ENCODE peak calls at places on chromosomes 3 and 15, in eight cellular contexts. One of them, this sample, is unnamed.

GRCh38 chr3:132657869-132658747 is 1.5 kb downstream of the ACAD11 start:
- DNase-seq in mesothelial cell of epicardium: no peak
- DNase-seq in H9: no peak
- DNase-seq in type B pancreatic cell: no peak
- DNase-seq in nephron progenitor cell: no peak
- DNase-seq in GM12865: no peak
- DNase-seq in left ventricle myocardium inferior: no peak
- DNase-seq in RWPE1: no peak
- DNase-seq in this sample: no peak

GRCh38 chr3:30523366-30523765 is 83.0 kb upstream of the TGFBR2 start:
- DNase-seq in mesothelial cell of epicardium: no peak
- DNase-seq in GM12865: no peak
- DNase-seq in nephron progenitor cell: no peak
- DNase-seq in type B pancreatic cell: no peak
- DNase-seq in H9: no peak
- DNase-seq in RWPE1: no peak
- DNase-seq in left ventricle myocardium inferior: no peak
- DNase-seq in this sample: no peak

GRCh38 chr3:69032137-69032536 is 18.7 kb upstream of the EOGT start:
- DNase-seq in left ventricle myocardium inferior: no peak
- DNase-seq in RWPE1: no peak
- DNase-seq in nephron progenitor cell: no peak
- DNase-seq in mesothelial cell of epicardium: no peak
- DNase-seq in H9: no peak
- DNase-seq in GM12865: no peak
- DNase-seq in type B pancreatic cell: no peak
- DNase-seq in this sample: no peak

GRCh38 chr3:127373701-127374625 is 86.1 kb upstream of the PRR20G start:
- DNase-seq in GM12865: peak
- DNase-seq in mesothelial cell of epicardium: no peak
- DNase-seq in nephron progenitor cell: peak
- DNase-seq in left ventricle myocardium inferior: peak
- DNase-seq in type B pancreatic cell: no peak
- DNase-seq in H9: peak
- DNase-seq in RWPE1: no peak
- DNase-seq in this sample: no peak

GRCh38 chr15:95718441-95718840 is 612.1 kb upstream of the NR2F2 start:
- DNase-seq in left ventricle myocardium inferior: peak
- DNase-seq in RWPE1: no peak
- DNase-seq in mesothelial cell of epicardium: no peak
- DNase-seq in nephron progenitor cell: no peak
- DNase-seq in H9: no peak
- DNase-seq in type B pancreatic cell: no peak
- DNase-seq in GM12865: no peak
- DNase-seq in this sample: no peak

GRCh38 chr3:123329636-123330340 is 119.1 kb downstream of the ADCY5 start:
- DNase-seq in mesothelial cell of epicardium: no peak
- DNase-seq in type B pancreatic cell: no peak
- DNase-seq in GM12865: no peak
- DNase-seq in H9: no peak
- DNase-seq in left ventricle myocardium inferior: peak
- DNase-seq in RWPE1: no peak
- DNase-seq in nephron progenitor cell: no peak
- DNase-seq in this sample: no peak

GRCh38 chr3:13878711-13879101 is 1.2 kb downstream of the WNT7A start:
- DNase-seq in nephron progenitor cell: peak
- DNase-seq in type B pancreatic cell: no peak
- DNase-seq in GM12865: no peak
- DNase-seq in H9: peak
- DNase-seq in mesothelial cell of epicardium: no peak
- DNase-seq in RWPE1: no peak
- DNase-seq in left ventricle myocardium inferior: no peak
- DNase-seq in this sample: no peak

GRCh38 chr3:124809039-124809438 is 78.1 kb downstream of the ITGB5 start:
- DNase-seq in mesothelial cell of epicardium: no peak
- DNase-seq in nephron progenitor cell: no peak
- DNase-seq in H9: no peak
- DNase-seq in type B pancreatic cell: no peak
- DNase-seq in left ventricle myocardium inferior: no peak
- DNase-seq in RWPE1: no peak
- DNase-seq in GM12865: no peak
- DNase-seq in this sample: no peak

GRCh38 chr15:83284563-83285283 is at the start of gene BNC1:
- DNase-seq in mesothelial cell of epicardium: no peak
- DNase-seq in type B pancreatic cell: no peak
- DNase-seq in RWPE1: peak
- DNase-seq in H9: peak
- DNase-seq in nephron progenitor cell: peak
- DNase-seq in left ventricle myocardium inferior: no peak
- DNase-seq in GM12865: no peak
- DNase-seq in this sample: no peak

GRCh38 chr3:160879859-160880258 is 123.8 kb downstream of the PPM1L start:
- DNase-seq in RWPE1: no peak
- DNase-seq in left ventricle myocardium inferior: no peak
- DNase-seq in H9: no peak
- DNase-seq in GM12865: no peak
- DNase-seq in mesothelial cell of epicardium: no peak
- DNase-seq in type B pancreatic cell: no peak
- DNase-seq in nephron progenitor cell: no peak
- DNase-seq in this sample: no peak

GRCh38 chr3:160886421-160886820 is 130.4 kb downstream of the PPM1L start:
- DNase-seq in nephron progenitor cell: no peak
- DNase-seq in mesothelial cell of epicardium: no peak
- DNase-seq in RWPE1: no peak
- DNase-seq in type B pancreatic cell: no peak
- DNase-seq in H9: no peak
- DNase-seq in GM12865: peak
- DNase-seq in left ventricle myocardium inferior: no peak
- DNase-seq in this sample: no peak

GRCh38 chr3:160883373-160883772 is 127.3 kb downstream of the PPM1L start:
- DNase-seq in RWPE1: no peak
- DNase-seq in left ventricle myocardium inferior: no peak
- DNase-seq in mesothelial cell of epicardium: no peak
- DNase-seq in H9: no peak
- DNase-seq in nephron progenitor cell: no peak
- DNase-seq in type B pancreatic cell: no peak
- DNase-seq in GM12865: no peak
- DNase-seq in this sample: no peak

DNA sequence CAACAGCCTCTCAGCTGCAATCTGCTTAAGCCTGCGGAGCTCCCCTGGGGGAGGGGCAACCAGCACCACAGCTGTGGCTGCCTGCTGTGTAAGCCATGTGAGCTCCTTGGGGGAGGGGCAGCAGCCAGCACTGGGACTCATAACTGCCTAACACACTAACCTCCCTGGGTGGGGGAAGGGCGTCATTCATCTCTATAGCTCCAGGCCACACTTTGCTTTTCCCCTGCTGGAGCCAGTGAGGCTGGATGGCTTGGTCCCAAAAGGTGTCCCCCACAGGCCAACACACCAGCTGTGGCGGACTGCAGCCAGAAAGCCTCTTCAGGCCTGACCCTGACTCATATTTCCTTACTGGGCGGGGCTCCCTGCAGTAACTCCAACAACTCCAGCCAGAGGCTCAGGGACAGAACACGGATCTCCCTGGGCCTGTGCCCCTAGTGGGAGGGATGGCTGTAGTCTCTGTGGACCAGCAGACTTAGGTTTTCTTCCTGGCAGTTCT is 129.8 kb downstream of the PPM1L start:
- DNase-seq in H9: peak
- DNase-seq in RWPE1: no peak
- DNase-seq in left ventricle myocardium inferior: peak
- DNase-seq in GM12865: peak
- DNase-seq in type B pancreatic cell: no peak
- DNase-seq in nephron progenitor cell: peak
- DNase-seq in mesothelial cell of epicardium: peak
- DNase-seq in this sample: no peak
- TF ChIP-seq CTCF in H9: no peak
- TF ChIP-seq CTCF in RWPE1: no peak
- TF ChIP-seq CTCF in left ventricle myocardium inferior: peak
- TF ChIP-seq CTCF in GM12865: no peak
- TF ChIP-seq CTCF in type B pancreatic cell: no peak
- TF ChIP-seq CTCF in nephron progenitor cell: no peak
- TF ChIP-seq CTCF in mesothelial cell of epicardium: no peak
- TF ChIP-seq CTCF in this sample: no peak

GRCh38 chr3:44712455-44713075 is at the start of gene ZNF502:
- DNase-seq in type B pancreatic cell: no peak
- DNase-seq in H9: peak
- DNase-seq in nephron progenitor cell: peak
- DNase-seq in GM12865: no peak
- DNase-seq in RWPE1: peak
- DNase-seq in left ventricle myocardium inferior: peak
- DNase-seq in mesothelial cell of epicardium: no peak
- DNase-seq in this sample: peak
- TF ChIP-seq CTCF in type B pancreatic cell: no peak
- TF ChIP-seq CTCF in H9: no peak
- TF ChIP-seq CTCF in nephron progenitor cell: no peak
- TF ChIP-seq CTCF in GM12865: no peak
- TF ChIP-seq CTCF in RWPE1: peak
- TF ChIP-seq CTCF in left ventricle myocardium inferior: peak
- TF ChIP-seq CTCF in mesothelial cell of epicardium: no peak
- TF ChIP-seq CTCF in this sample: no peak

GRCh38 chr3:147409143-147410121 is at the start of gene ZIC1:
- DNase-seq in nephron progenitor cell: peak
- DNase-seq in RWPE1: no peak
- DNase-seq in H9: peak
- DNase-seq in mesothelial cell of epicardium: no peak
- DNase-seq in left ventricle myocardium inferior: no peak
- DNase-seq in GM12865: no peak
- DNase-seq in type B pancreatic cell: no peak
- DNase-seq in this sample: no peak
- TF ChIP-seq CTCF in nephron progenitor cell: no peak
- TF ChIP-seq CTCF in RWPE1: no peak
- TF ChIP-seq CTCF in H9: no peak
- TF ChIP-seq CTCF in mesothelial cell of epicardium: no peak
- TF ChIP-seq CTCF in left ventricle myocardium inferior: no peak
- TF ChIP-seq CTCF in GM12865: no peak
- TF ChIP-seq CTCF in type B pancreatic cell: no peak
- TF ChIP-seq CTCF in this sample: no peak

GRCh38 chr3:42895332-42895868 is 10.5 kb upstream of the ZNF662 start:
- DNase-seq in RWPE1: no peak
- DNase-seq in left ventricle myocardium inferior: no peak
- DNase-seq in nephron progenitor cell: no peak
- DNase-seq in GM12865: no peak
- DNase-seq in type B pancreatic cell: no peak
- DNase-seq in H9: no peak
- DNase-seq in mesothelial cell of epicardium: no peak
- DNase-seq in this sample: no peak

GRCh38 chr3:42900226-42900625 is 5.7 kb upstream of the ZNF662 start:
- DNase-seq in RWPE1: no peak
- DNase-seq in type B pancreatic cell: no peak
- DNase-seq in GM12865: no peak
- DNase-seq in left ventricle myocardium inferior: no peak
- DNase-seq in mesothelial cell of epicardium: no peak
- DNase-seq in nephron progenitor cell: no peak
- DNase-seq in H9: no peak
- DNase-seq in this sample: no peak

GRCh38 chr3:42902257-42902656 is 3.7 kb upstream of the ZNF662 start:
- DNase-seq in GM12865: no peak
- DNase-seq in mesothelial cell of epicardium: no peak
- DNase-seq in H9: no peak
- DNase-seq in type B pancreatic cell: no peak
- DNase-seq in left ventricle myocardium inferior: no peak
- DNase-seq in RWPE1: no peak
- DNase-seq in nephron progenitor cell: no peak
- DNase-seq in this sample: no peak

GRCh38 chr3:42900731-42901420 is 5.1 kb upstream of the ZNF662 start:
- DNase-seq in H9: no peak
- DNase-seq in type B pancreatic cell: no peak
- DNase-seq in left ventricle myocardium inferior: no peak
- DNase-seq in mesothelial cell of epicardium: no peak
- DNase-seq in RWPE1: peak
- DNase-seq in GM12865: no peak
- DNase-seq in nephron progenitor cell: no peak
- DNase-seq in this sample: no peak

GRCh38 chr3:42898896-42899675 is 6.9 kb upstream of the ZNF662 start:
- DNase-seq in GM12865: no peak
- DNase-seq in left ventricle myocardium inferior: no peak
- DNase-seq in mesothelial cell of epicardium: no peak
- DNase-seq in nephron progenitor cell: no peak
- DNase-seq in type B pancreatic cell: no peak
- DNase-seq in H9: no peak
- DNase-seq in RWPE1: no peak
- DNase-seq in this sample: no peak
- TF ChIP-seq CTCF in GM12865: no peak
- TF ChIP-seq CTCF in left ventricle myocardium inferior: no peak
- TF ChIP-seq CTCF in mesothelial cell of epicardium: no peak
- TF ChIP-seq CTCF in nephron progenitor cell: no peak
- TF ChIP-seq CTCF in type B pancreatic cell: no peak
- TF ChIP-seq CTCF in H9: peak
- TF ChIP-seq CTCF in RWPE1: no peak
- TF ChIP-seq CTCF in this sample: no peak

GRCh38 chr3:61861410-61861809 is 300.0 kb downstream of the PTPRG start:
- DNase-seq in H9: no peak
- DNase-seq in left ventricle myocardium inferior: no peak
- DNase-seq in mesothelial cell of epicardium: no peak
- DNase-seq in type B pancreatic cell: no peak
- DNase-seq in GM12865: no peak
- DNase-seq in RWPE1: no peak
- DNase-seq in nephron progenitor cell: no peak
- DNase-seq in this sample: no peak
- TF ChIP-seq CTCF in H9: no peak
- TF ChIP-seq CTCF in left ventricle myocardium inferior: no peak
- TF ChIP-seq CTCF in mesothelial cell of epicardium: no peak
- TF ChIP-seq CTCF in type B pancreatic cell: no peak
- TF ChIP-seq CTCF in GM12865: no peak
- TF ChIP-seq CTCF in RWPE1: no peak
- TF ChIP-seq CTCF in nephron progenitor cell: no peak
- TF ChIP-seq CTCF in this sample: no peak

GRCh38 chr15:61169904-61170695 is 59.0 kb downstream of the RORA start:
- DNase-seq in GM12865: peak
- DNase-seq in type B pancreatic cell: no peak
- DNase-seq in mesothelial cell of epicardium: no peak
- DNase-seq in nephron progenitor cell: no peak
- DNase-seq in H9: no peak
- DNase-seq in left ventricle myocardium inferior: no peak
- DNase-seq in RWPE1: no peak
- DNase-seq in this sample: no peak

GRCh38 chr15:61171190-61171589 is 57.9 kb downstream of the RORA start:
- DNase-seq in left ventricle myocardium inferior: no peak
- DNase-seq in type B pancreatic cell: no peak
- DNase-seq in H9: peak
- DNase-seq in RWPE1: no peak
- DNase-seq in mesothelial cell of epicardium: no peak
- DNase-seq in GM12865: no peak
- DNase-seq in nephron progenitor cell: no peak
- DNase-seq in this sample: no peak

GRCh38 chr15:61172325-61172724 is 56.8 kb downstream of the RORA start:
- DNase-seq in GM12865: no peak
- DNase-seq in mesothelial cell of epicardium: no peak
- DNase-seq in H9: no peak
- DNase-seq in RWPE1: no peak
- DNase-seq in nephron progenitor cell: no peak
- DNase-seq in left ventricle myocardium inferior: no peak
- DNase-seq in type B pancreatic cell: no peak
- DNase-seq in this sample: no peak

GRCh38 chr15:61173899-61174689 is 55.0 kb downstream of the RORA start:
- DNase-seq in left ventricle myocardium inferior: no peak
- DNase-seq in RWPE1: no peak
- DNase-seq in mesothelial cell of epicardium: no peak
- DNase-seq in nephron progenitor cell: no peak
- DNase-seq in H9: no peak
- DNase-seq in GM12865: no peak
- DNase-seq in type B pancreatic cell: no peak
- DNase-seq in this sample: no peak

GRCh38 chr15:61175024-61175423 is 54.1 kb downstream of the RORA start:
- DNase-seq in GM12865: no peak
- DNase-seq in mesothelial cell of epicardium: no peak
- DNase-seq in H9: no peak
- DNase-seq in type B pancreatic cell: no peak
- DNase-seq in RWPE1: no peak
- DNase-seq in nephron progenitor cell: peak
- DNase-seq in left ventricle myocardium inferior: no peak
- DNase-seq in this sample: no peak
- TF ChIP-seq CTCF in GM12865: no peak
- TF ChIP-seq CTCF in mesothelial cell of epicardium: no peak
- TF ChIP-seq CTCF in H9: peak
- TF ChIP-seq CTCF in type B pancreatic cell: peak
- TF ChIP-seq CTCF in RWPE1: no peak
- TF ChIP-seq CTCF in nephron progenitor cell: no peak
- TF ChIP-seq CTCF in left ventricle myocardium inferior: no peak
- TF ChIP-seq CTCF in this sample: no peak